ENCODE peak calls at places on chromosomes 3 and 15, in eight cellular contexts. I is choroid plexus epithelial cell, D is astrocyte of the spinal cord, G is psoas muscle, Y is fibroblast of lung, T is AG09309, H is astrocyte of the cerebellum, Z is AG10803. P is an unnamed sample.

GRCh38 chr3:59480486-59480995 is 430.7 kb upstream of the CFAP20DC start:
- DNase-seq in Z (peak; percentile 83), I (peak; percentile 75), G (no peak), T (peak; percentile 23), D (peak; percentile 75), H (peak; percentile 34), Y (peak; percentile 57), P (no peak)

GRCh38 chr3:15616053-15616452 is 14.5 kb downstream of the BTD start:
- DNase-seq in Z (peak; percentile 27), H (no peak), D (peak; percentile 26), T (no peak), Y (peak; percentile 49), I (peak; percentile 83), G (no peak), P (no peak)

GRCh38 chr3:170513674-170514073 is 72.2 kb downstream of the SLC7A14 start:
- DNase-seq in H (no peak), D (no peak), G (no peak), Z (no peak), I (no peak), T (no peak), Y (no peak), P (no peak)

GRCh38 chr3:196274585-196274984 is 12.9 kb downstream of the PCYT1A start:
- DNase-seq in I (peak; percentile 53), D (peak; percentile 20), T (no peak), Z (no peak), G (no peak), H (no peak), Y (no peak), P (no peak)

GRCh38 chr3:107939621-107940236 is 151.1 kb downstream of the CD47 start:
- DNase-seq in Y (no peak), Z (no peak), T (no peak), H (no peak), I (no peak), G (no peak), D (no peak), P (no peak)

GRCh38 chr3:25687742-25688141 is 23.0 kb upstream of the TOP2B start:
- DNase-seq in Y (no peak), Z (no peak), G (no peak), I (no peak), T (no peak), H (no peak), D (no peak), P (no peak)

GRCh38 chr3:38207262-38208003 is 42.1 kb downstream of the OXSR1 start:
- DNase-seq in I (no peak), T (no peak), Z (no peak), G (no peak), D (no peak), Y (no peak), H (no peak), P (no peak)

GRCh38 chr3:77467702-77468407 is 428.0 kb downstream of the ROBO2 start:
- DNase-seq in Z (peak; percentile 12), H (no peak), G (no peak), I (no peak), T (no peak), Y (no peak), D (no peak), P (no peak)

GRCh38 chr3:72549819-72550581 is 298.2 kb downstream of the SHQ1 start:
- DNase-seq in T (no peak), Y (no peak), G (no peak), D (no peak), I (no peak), Z (no peak), H (no peak), P (no peak)

GRCh38 chr3:183394150-183394549 is 34.3 kb downstream of the MCF2L2 start:
- DNase-seq in I (peak; percentile 62), D (no peak), Z (no peak), H (peak; percentile 19), T (no peak), G (no peak), Y (peak; percentile 37), P (no peak)

GRCh38 chr3:187927565-187927964 is 182.3 kb upstream of the BCL6 start:
- DNase-seq in G (no peak), I (no peak), D (no peak), H (no peak), Z (no peak), Y (no peak), T (no peak), P (no peak)

GRCh38 chr3:125556314-125556713 is 36.3 kb upstream of the SNX4 start:
- DNase-seq in Y (peak; percentile 62), T (no peak), D (peak; percentile 54), H (peak; percentile 3), G (no peak), Z (peak; percentile 12), I (peak; percentile 87), P (peak; percentile 26)

GRCh38 chr3:104519468-104519867 is 847.2 kb upstream of the ALCAM start:
- DNase-seq in H (no peak), Z (no peak), T (no peak), I (no peak), D (no peak), Y (no peak), G (no peak), P (no peak)

GRCh38 chr15:72231847-72232461 is 964 bp upstream of the PKM start:
- DNase-seq in T (no peak), G (peak; percentile 47), Y (peak; percentile 82), D (peak; percentile 85), Z (peak; percentile 81), I (peak; percentile 90), H (peak; percentile 51), P (peak; percentile 37)

GRCh38 chr15:100650685-100651084 is 48.3 kb downstream of the ASB7 start:
- DNase-seq in Z (no peak), Y (no peak), I (no peak), T (no peak), G (no peak), D (no peak), H (no peak), P (no peak)
- TF ChIP-seq CTCF in Z (no peak), Y (no peak), I (no peak), T (peak; percentile 13), G (no peak), D (peak; percentile 9), H (no peak), P (no peak)

DNA sequence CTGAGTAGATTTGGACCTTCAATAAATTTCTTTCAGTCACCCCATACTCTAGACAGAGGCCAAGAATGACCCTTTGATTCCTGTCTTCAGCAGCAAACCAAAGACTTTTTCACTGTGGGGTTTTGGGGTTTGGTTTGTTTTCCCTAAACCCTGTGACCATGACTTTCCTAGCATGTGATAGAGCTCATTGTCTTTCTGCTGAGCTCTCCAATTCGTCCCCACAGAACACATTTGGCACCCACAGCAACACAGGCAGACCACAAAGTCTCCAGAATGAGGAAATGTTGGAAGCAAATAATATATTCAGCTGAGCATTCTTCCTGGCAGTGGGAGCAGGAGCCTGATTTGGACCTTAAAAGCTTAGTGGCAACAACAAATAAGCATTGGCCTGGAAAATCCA is 36.8 kb upstream of the CPB1 start:
- DNase-seq in T (no peak), H (peak; percentile 92), D (peak; percentile 60), G (peak; percentile 15), Y (peak; percentile 34), Z (peak; percentile 27), I (peak; percentile 54), P (no peak)
- H3K4me3 ChIP-seq in T (no peak overlapping the region), H (no peak overlapping the region), D (no peak overlapping the region), G (no peak overlapping the region), Y (no peak overlapping the region), Z (no peak overlapping the region), I (no peak overlapping the region), P (no peak overlapping the region)

DNA sequence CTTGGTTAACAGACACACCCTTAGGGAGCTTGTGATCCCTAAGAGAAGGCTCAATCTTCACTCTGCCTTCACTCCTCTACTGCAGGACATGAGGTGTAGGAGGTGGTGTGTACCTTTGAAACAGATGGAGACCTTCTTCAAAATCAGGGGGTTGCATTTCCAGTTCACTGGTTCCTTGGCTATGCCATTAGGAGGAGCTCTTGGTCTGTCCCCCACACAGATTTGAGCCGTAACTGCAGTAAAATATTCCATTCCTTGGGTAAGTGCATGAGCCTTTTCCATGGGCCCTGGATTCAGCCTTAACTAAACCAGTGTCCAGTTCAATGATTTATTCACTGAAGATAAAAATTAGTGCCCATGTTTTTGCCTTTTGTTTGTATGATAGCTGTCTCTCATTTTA is 144.6 kb downstream of the MCTP2 start:
- DNase-seq in I (no peak), D (no peak), Y (no peak), H (no peak), G (no peak), Z (no peak), T (no peak), P (no peak)
- TF ChIP-seq CTCF in I (no peak), D (no peak), Y (peak; percentile 12), H (no peak), G (peak; percentile 10), Z (no peak), T (peak; percentile 3), P (no peak)

GRCh38 chr3:150583028-150583427 is 20.1 kb upstream of the SELENOT start:
- DNase-seq in G (no peak), Z (no peak), D (no peak), H (no peak), Y (no peak), I (no peak), T (no peak), P (no peak)
- H3K4me3 ChIP-seq in G (no peak overlapping the region), Z (no peak overlapping the region), D (no peak overlapping the region), H (no peak overlapping the region), Y (no peak overlapping the region), I (no peak overlapping the region), T (no peak overlapping the region), P (no peak overlapping the region)